ENCODE peak calls at places on chromosomes 3 and 15, in six cellular contexts. Z, H, M, L, Q and P are unnamed samples.

GRCh38 chr3:145116769-145117168 is 1044.2 kb downstream of the PLOD2 start:
- DNase-seq in Z (no peak), H (no peak), M (no peak), L (no peak), Q (no peak), P (no peak)

GRCh38 chr3:180354214-180354613 is 247.7 kb upstream of the TTC14 start:
- DNase-seq in Z (no peak), H (no peak), M (no peak), L (no peak), Q (no peak), P (no peak)

GRCh38 chr3:67704322-67704721 is 49.9 kb upstream of the SUCLG2 start:
- DNase-seq in Z (no peak), H (no peak), M (no peak), L (no peak), Q (no peak), P (no peak)

GRCh38 chr15:36469567-36469966 is 109.9 kb upstream of the CDIN1 start:
- DNase-seq in Z (no peak), H (no peak), M (no peak), L (no peak), Q (no peak), P (no peak)

GRCh38 chr3:32817561-32818430 is at the start of gene TRIM71:
- DNase-seq in Z (no peak), H (peak; percentile 6), M (no peak), L (no peak), Q (no peak), P (no peak)

GRCh38 chr15:100043069-100043641 is 298.6 kb downstream of the ADAMTS17 start:
- DNase-seq in Z (no peak), H (peak; percentile 46), M (no peak), L (no peak), Q (no peak), P (no peak)

GRCh38 chr15:98858610-98859023 is 149.0 kb downstream of the PGPEP1L start:
- DNase-seq in Z (no peak), H (peak; percentile 15), M (no peak), L (no peak), Q (no peak), P (no peak)

GRCh38 chr15:66774001-66774814 is 72.2 kb downstream of the SMAD6 start:
- DNase-seq in Z (peak; percentile 35), H (peak; percentile 79), M (peak; percentile 47), L (peak; percentile 12), Q (peak; percentile 49), P (peak; percentile 85)

GRCh38 chr3:76646921-76647562 is 392.9 kb upstream of the ROBO2 start:
- DNase-seq in Z (no peak), H (no peak), M (no peak), L (no peak), Q (no peak), P (no peak)

GRCh38 chr15:82540055-82540983 is at the start of gene RPS17:
- DNase-seq in Z (peak; percentile 98), H (peak; percentile 95), M (no peak), L (no peak), Q (peak; percentile 99), P (peak; percentile 97)

GRCh38 chr3:97863025-97863424 is 41.2 kb downstream of the CRYBG3 start:
- DNase-seq in Z (no peak), H (no peak), M (no peak), L (no peak), Q (no peak), P (no peak)

GRCh38 chr15:31811641-31812040 is 218.7 kb upstream of the CHRNA7 start:
- DNase-seq in Z (no peak), H (no peak), M (no peak), L (no peak), Q (no peak), P (no peak)

GRCh38 chr3:196207159-196207832 is 3.9 kb downstream of the ZDHHC19 start:
- DNase-seq in Z (no peak), H (no peak), M (peak; percentile 32), L (no peak), Q (peak; percentile 48), P (no peak)

GRCh38 chr3:110419571-110419970 is 652.0 kb upstream of the NECTIN3 start:
- DNase-seq in Z (no peak), H (no peak), M (no peak), L (no peak), Q (no peak), P (no peak)

GRCh38 chr3:125317761-125318496 is 57.2 kb downstream of the ZNF148 start:
- DNase-seq in Z (no peak), H (peak; percentile 16), M (no peak), L (no peak), Q (no peak), P (no peak)

GRCh38 chr3:174035317-174035886 is 637.9 kb downstream of the NLGN1 start:
- DNase-seq in Z (no peak), H (no peak), M (no peak), L (no peak), Q (no peak), P (no peak)

GRCh38 chr3:125220681-125221429 is 8.3 kb upstream of the SLC12A8 start:
- DNase-seq in Z (no peak), H (no peak), M (no peak), L (no peak), Q (no peak), P (no peak)

GRCh38 chr15:39419651-39420050 is 161.2 kb upstream of the THBS1 start:
- DNase-seq in Z (no peak), H (no peak), M (no peak), L (no peak), Q (no peak), P (no peak)

GRCh38 chr15:78988361-78988911 is 43.6 kb upstream of the CTSH start:
- DNase-seq in Z (no peak), H (peak; percentile 98), M (no peak), L (no peak), Q (no peak), P (no peak)

GRCh38 chr3:51961607-51962569 is 5.4 kb downstream of the PCBP4 start:
- DNase-seq in Z (no peak), H (no peak), M (no peak), L (no peak), Q (no peak), P (no peak)

GRCh38 chr15:77419050-77419835 is 661 bp downstream of the PEAK1 start:
- DNase-seq in Z (no peak), H (peak; percentile 43), M (peak; percentile 35), L (no peak), Q (peak; percentile 9), P (peak; percentile 39)

GRCh38 chr3:74303711-74304110 is 310.7 kb downstream of the CNTN3 start:
- DNase-seq in Z (no peak), H (no peak), M (no peak), L (no peak), Q (no peak), P (no peak)

GRCh38 chr15:84616235-84616634 is 15.4 kb downstream of the ZSCAN2 start:
- DNase-seq in Z (no peak), H (peak; percentile 68), M (no peak), L (no peak), Q (no peak), P (no peak)

GRCh38 chr3:36494461-36495109 is 114.3 kb downstream of the STAC start:
- DNase-seq in Z (no peak), H (no peak), M (no peak), L (no peak), Q (no peak), P (no peak)

GRCh38 chr3:28449398-28449797 is 100.8 kb upstream of the AZI2 start:
- DNase-seq in Z (no peak), H (no peak), M (no peak), L (no peak), Q (no peak), P (no peak)

GRCh38 chr3:133941390-133941789 is 45.7 kb upstream of the RAB6B start:
- DNase-seq in Z (no peak), H (peak; percentile 64), M (no peak), L (no peak), Q (no peak), P (no peak)

GRCh38 chr3:189883113-189883753 is 237.5 kb downstream of the P3H2 start:
- DNase-seq in Z (no peak), H (no peak), M (no peak), L (no peak), Q (no peak), P (no peak)

GRCh38 chr15:72796515-72797337 is 13.2 kb upstream of the ADPGK start:
- DNase-seq in Z (peak; percentile 26), H (no peak), M (no peak), L (no peak), Q (peak; percentile 28), P (peak; percentile 40)

GRCh38 chr15:68733666-68734065 is 87.0 kb downstream of the ANP32A start:
- DNase-seq in Z (no peak), H (no peak), M (no peak), L (no peak), Q (no peak), P (no peak)

GRCh38 chr3:140521751-140522445 is 156.0 kb upstream of the TRIM42 start:
- DNase-seq in Z (no peak), H (no peak), M (no peak), L (no peak), Q (no peak), P (no peak)

GRCh38 chr15:37581866-37582532 is 352.4 kb upstream of the TMCO5A start:
- DNase-seq in Z (no peak), H (no peak), M (no peak), L (no peak), Q (no peak), P (no peak)

GRCh38 chr3:13575459-13576061 is 26.6 kb downstream of the FBLN2 start:
- DNase-seq in Z (no peak), H (no peak), M (no peak), L (no peak), Q (no peak), P (no peak)

GRCh38 chr15:78873796-78874761 is 1.4 kb downstream of the MORF4L1 start:
- DNase-seq in Z (peak; percentile 58), H (peak; percentile 43), M (peak; percentile 23), L (no peak), Q (peak; percentile 23), P (no peak)

GRCh38 chr3:71268462-71268999 is 315.0 kb downstream of the FOXP1 start:
- DNase-seq in Z (no peak), H (no peak), M (no peak), L (no peak), Q (no peak), P (no peak)

GRCh38 chr15:93102211-93102610 is 13.2 kb upstream of the RGMA start:
- DNase-seq in Z (no peak), H (no peak), M (no peak), L (no peak), Q (no peak), P (no peak)

GRCh38 chr3:55795736-55796135 is 308.6 kb upstream of the WNT5A start:
- DNase-seq in Z (no peak), H (no peak), M (no peak), L (no peak), Q (no peak), P (no peak)

GRCh38 chr3:161914703-161915102 is 418.1 kb downstream of the OTOL1 start:
- DNase-seq in Z (no peak), H (peak; percentile 60), M (no peak), L (no peak), Q (no peak), P (peak; percentile 21)

GRCh38 chr3:31242026-31242455 is 290.7 kb upstream of the STT3B start:
- DNase-seq in Z (no peak), H (no peak), M (no peak), L (no peak), Q (no peak), P (no peak)

GRCh38 chr3:54630111-54630623 is 297.7 kb downstream of the LRTM1 start:
- DNase-seq in Z (no peak), H (no peak), M (no peak), L (no peak), Q (no peak), P (no peak)